ENCODE peak calls at places on chromosomes 13 and 19, in five cellular contexts. V is uterus, L is psoas muscle, D is tibial artery, H is fibroblast of lung. S is an unnamed sample.

GRCh38 chr13:79589605-79590511 is 108.9 kb downstream of the NDFIP2 start:
- DNase-seq in H (no peak), V (no peak), L (no peak), D (no peak), S (no peak)

GRCh38 chr19:57242821-57243220 is 2.4 kb downstream of the ZNF805 start:
- DNase-seq in L (no peak), D (no peak), H (no peak), V (no peak), S (no peak)

GRCh38 chr13:50131998-50132936 is 117.0 kb downstream of the KCNRG start:
- DNase-seq in H (no peak), L (no peak), D (no peak), V (no peak), S (no peak)

GRCh38 chr19:8305798-8306197 is 2.4 kb downstream of the CD320 start:
- DNase-seq in V (peak), L (peak), D (peak), H (no peak), S (peak)

GRCh38 chr13:42561752-42562467 is 12.0 kb upstream of the TNFSF11 start:
- DNase-seq in D (no peak), V (no peak), L (no peak), H (no peak), S (no peak)

GRCh38 chr13:113493315-113493951 is 2.9 kb upstream of the DCUN1D2 start:
- DNase-seq in V (no peak), D (no peak), H (peak), L (no peak), S (no peak)

GRCh38 chr19:8451885-8452284 is 7.1 kb downstream of the HNRNPM start:
- DNase-seq in L (no peak), D (no peak), V (no peak), H (peak), S (no peak)

GRCh38 chr13:94602467-94602866 is 810 bp downstream of the GPR180 start:
- DNase-seq in D (no peak), L (no peak), H (no peak), V (no peak), S (no peak)

GRCh38 chr13:50389726-50390125 is 374.5 kb downstream of the KCNRG start:
- DNase-seq in V (no peak), L (no peak), D (no peak), H (no peak), S (no peak)

GRCh38 chr19:46904114-46905060 is 43.6 kb downstream of the ARHGAP35 start:
- DNase-seq in V (peak), D (no peak), H (peak), L (peak), S (no peak)

GRCh38 chr19:54035215-54036178 is 28.2 kb downstream of the VSTM1 start:
- DNase-seq in D (no peak), V (no peak), H (peak), L (no peak), S (no peak)

GRCh38 chr13:39559838-39560237 is 43.2 kb downstream of the LHFPL6 start:
- DNase-seq in V (no peak), D (no peak), H (no peak), L (no peak), S (no peak)
- H3K4me3 ChIP-seq in V (no peak), D (no peak), H (no peak), L (no peak), S (no peak)

GRCh38 chr19:41452584-41453275 is 9.8 kb downstream of the ERICH4 start:
- DNase-seq in V (no peak), L (no peak), D (no peak), H (no peak), S (no peak)
- TF ChIP-seq CTCF in V (no peak), L (no peak), D (no peak), H (no peak), S (no peak)

DNA sequence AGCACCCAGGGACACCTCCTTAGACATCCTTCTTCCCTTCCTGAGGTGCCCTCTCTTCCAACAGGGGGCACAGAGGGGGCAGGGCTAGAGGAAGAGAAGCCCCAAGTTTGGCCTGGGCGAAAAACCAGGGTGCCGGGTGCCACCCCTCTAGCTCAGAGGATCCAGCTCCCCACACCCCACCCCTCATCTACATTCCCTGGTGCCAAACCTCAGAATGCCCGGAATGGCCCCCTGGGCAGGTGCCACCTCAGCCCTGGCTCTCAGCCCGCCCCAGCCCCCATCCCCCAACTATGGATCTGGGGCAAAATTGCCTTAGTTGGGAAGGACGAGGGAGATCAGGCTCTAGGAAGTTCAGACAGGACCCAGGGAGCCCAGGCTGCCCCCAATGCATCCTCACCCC is 2.0 kb downstream of the CNN1 start:
- DNase-seq in D (no peak), H (no peak), L (no peak), V (peak), S (no peak)
- H3K4me3 ChIP-seq in D (peak), H (no peak), L (peak), V (peak), S (no peak)

DNA sequence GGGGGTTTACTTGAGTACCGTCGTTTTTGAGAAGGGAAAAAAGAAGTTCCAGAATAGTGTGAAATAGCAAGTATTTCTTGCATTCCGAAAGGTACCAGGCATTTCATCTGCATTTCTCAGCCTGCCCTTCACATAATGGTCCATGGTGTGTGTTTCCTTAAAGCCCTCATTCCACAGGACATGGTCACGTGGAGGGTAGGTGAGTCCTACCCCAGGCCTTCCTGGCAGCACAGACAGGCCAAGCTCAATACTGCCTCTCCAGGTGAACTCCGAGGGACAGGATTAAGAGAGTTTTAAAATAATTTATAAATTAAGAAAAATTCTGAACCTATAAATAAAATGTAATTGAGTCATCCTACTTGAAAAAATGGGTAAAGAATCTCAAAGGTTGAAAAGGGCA is 64.7 kb downstream of the TNFRSF19 start:
- DNase-seq in L (no peak), D (no peak), H (no peak), V (no peak), S (no peak)
- TF ChIP-seq CTCF in L (no peak), D (no peak), H (no peak), V (no peak), S (no peak)

GRCh38 chr13:40983725-40984669 is 35.1 kb downstream of the ELF1 start:
- DNase-seq in H (no peak), V (no peak), D (no peak), L (no peak), S (no peak)
- H3K4me3 ChIP-seq in H (no peak), V (no peak), D (peak), L (peak), S (peak)

DNA sequence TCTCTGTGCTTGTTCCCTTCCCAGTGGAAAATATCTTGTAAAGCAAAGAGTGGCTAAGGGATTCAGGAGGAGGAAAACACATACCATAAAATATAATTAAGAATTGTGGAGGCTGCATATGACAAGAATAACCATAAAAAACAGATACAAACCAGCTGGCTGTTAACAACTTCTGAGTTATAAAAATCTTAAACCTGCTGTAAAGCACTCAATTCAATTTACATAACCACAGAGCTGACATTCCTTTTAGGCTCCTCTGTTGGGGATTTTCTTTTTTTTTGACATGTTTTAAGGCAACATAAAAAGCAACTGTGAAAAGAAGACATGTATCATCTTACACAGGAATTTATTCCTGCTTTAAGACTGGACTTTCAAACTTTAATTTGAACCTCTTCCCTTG is 207.6 kb downstream of the DACH1 start:
- DNase-seq in V (no peak), D (no peak), L (no peak), H (peak), S (no peak)
- TF ChIP-seq CTCF in V (no peak), D (no peak), L (no peak), H (no peak), S (no peak)

GRCh38 chr13:28532226-28533048 is 37.5 kb upstream of the FLT1 start:
- DNase-seq in L (peak), H (no peak), D (no peak), V (no peak), S (peak)
- H3K4me3 ChIP-seq in L (peak), H (peak), D (peak), V (peak), S (peak)

DNA sequence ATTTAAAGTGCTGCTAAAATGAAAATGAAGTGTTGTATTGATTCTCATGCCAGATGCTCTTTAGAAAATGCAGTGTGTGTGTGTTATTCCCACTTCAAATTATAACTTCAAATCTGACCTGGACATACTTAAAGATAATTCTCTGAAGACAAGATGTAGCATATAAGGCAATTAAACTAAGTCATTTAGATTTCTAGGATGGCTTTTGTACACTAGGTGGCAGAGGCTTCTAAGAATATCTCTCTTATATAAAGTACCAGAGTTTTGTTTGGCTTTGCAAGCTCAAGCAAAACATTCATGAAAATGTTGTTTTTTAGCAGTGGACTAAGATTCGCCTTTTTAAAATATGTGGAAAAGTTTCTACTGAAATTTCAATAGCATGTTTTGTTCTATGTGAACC is 407.2 kb downstream of the GPC5 start:
- DNase-seq in L (no peak), D (no peak), V (no peak), H (no peak), S (no peak)
- TF ChIP-seq CTCF in L (no peak), D (no peak), V (no peak), H (peak), S (no peak)

GRCh38 chr13:99971576-99972189 is at the start of gene ZIC5:
- DNase-seq in D (no peak), L (no peak), H (no peak), V (no peak), S (no peak)

GRCh38 chr13:99973786-99974185 is 2.2 kb upstream of the ZIC5 start:
- DNase-seq in H (no peak), D (no peak), L (no peak), V (no peak), S (no peak)

GRCh38 chr13:99974296-99974938 is 2.9 kb upstream of the ZIC5 start:
- DNase-seq in H (no peak), D (no peak), V (no peak), L (no peak), S (no peak)

GRCh38 chr13:99972190-99972731 is 694 bp upstream of the ZIC5 start:
- DNase-seq in H (no peak), D (no peak), V (no peak), L (no peak), S (no peak)

GRCh38 chr13:99973163-99973785 is 1.7 kb upstream of the ZIC5 start:
- DNase-seq in L (no peak), D (no peak), H (no peak), V (no peak), S (no peak)
- H3K4me3 ChIP-seq in L (no peak), D (no peak), H (no peak), V (no peak), S (no peak)